ENCODE peak calls at places on chromosomes 16 and 17, in five cellular contexts. R is mammary epithelial cell, V is PC-3, P is stomach, F is HCT116. W is an unnamed sample.

GRCh38 chr17:61414936-61415251 is 15.3 kb downstream of the TBX2 start:
- DNase-seq in R (no peak), V (no peak), P (peak; percentile 18), F (no peak), W (no peak)

GRCh38 chr17:4610162-4610561 is 25.8 kb downstream of the SMTNL2 start:
- DNase-seq in R (no peak), V (no peak), P (peak; percentile 66), F (no peak), W (no peak)

GRCh38 chr17:76353004-76353598 is 615 bp downstream of the PRPSAP1 start:
- DNase-seq in R (peak; percentile 47), V (no peak), P (peak; percentile 34), F (no peak), W (no peak)

GRCh38 chr17:27038676-27039075 is 255.2 kb upstream of the WSB1 start:
- DNase-seq in R (no peak), V (peak; percentile 14), P (no peak), F (peak; percentile 16), W (no peak)

GRCh38 chr16:695355-696089 is 5.3 kb upstream of the WDR24 start:
- DNase-seq in R (peak; percentile 69), V (peak; percentile 62), P (peak; percentile 76), F (no peak), W (no peak)

GRCh38 chr16:67246945-67247697 is at the start of gene FHOD1:
- DNase-seq in R (peak; percentile 94), V (peak; percentile 91), P (peak; percentile 99), F (peak; percentile 83), W (peak; percentile 85)

GRCh38 chr17:63647065-63647725 is 25.0 kb downstream of the MAP3K3 start:
- DNase-seq in R (peak; percentile 84), V (peak; percentile 81), P (no peak), F (no peak), W (no peak)

GRCh38 chr16:85677383-85677967 is 11.3 kb downstream of the GINS2 start:
- DNase-seq in R (no peak), V (no peak), P (no peak), F (no peak), W (no peak)

GRCh38 chr17:43118679-43119615 is 6.2 kb downstream of the BRCA1 start:
- DNase-seq in R (no peak), V (no peak), P (no peak), F (no peak), W (no peak)

GRCh38 chr17:79041723-79042420 is 17.9 kb downstream of the C1QTNF1 start:
- DNase-seq in R (no peak), V (peak; percentile 27), P (no peak), F (no peak), W (no peak)

GRCh38 chr17:71023631-71024030 is 854.3 kb downstream of the KCNJ2 start:
- DNase-seq in R (no peak), V (peak; percentile 9), P (no peak), F (no peak), W (no peak)

GRCh38 chr17:82320140-82320840 is 2.9 kb upstream of the CD7 start:
- DNase-seq in R (no peak), V (no peak), P (no peak), F (no peak), W (no peak)
- H3K27ac ChIP-seq in R (no peak overlapping the region), V (no peak overlapping the region), P (no peak overlapping the region), F (no peak overlapping the region), W (no peak overlapping the region)

GRCh38 chr16:1941924-1942809 is 832 bp downstream of the MSRB1 start:
- DNase-seq in R (peak; percentile 51), V (peak; percentile 52), P (no peak), F (no peak), W (no peak)
- H3K27ac ChIP-seq in R (no peak overlapping the region), V (peak overlapping the region; percentile 41), P (peak overlapping the region; percentile 91), F (peak overlapping the region; percentile 61), W (no peak overlapping the region)

GRCh38 chr16:87390641-87391323 is 1.4 kb upstream of the MAP1LC3B start:
- DNase-seq in R (no peak), V (no peak), P (no peak), F (no peak), W (no peak)
- H3K27ac ChIP-seq in R (peak overlapping the region; percentile 61), V (no peak overlapping the region), P (peak overlapping the region; percentile 100), F (peak overlapping the region; percentile 87), W (peak overlapping the region; percentile 99)

DNA sequence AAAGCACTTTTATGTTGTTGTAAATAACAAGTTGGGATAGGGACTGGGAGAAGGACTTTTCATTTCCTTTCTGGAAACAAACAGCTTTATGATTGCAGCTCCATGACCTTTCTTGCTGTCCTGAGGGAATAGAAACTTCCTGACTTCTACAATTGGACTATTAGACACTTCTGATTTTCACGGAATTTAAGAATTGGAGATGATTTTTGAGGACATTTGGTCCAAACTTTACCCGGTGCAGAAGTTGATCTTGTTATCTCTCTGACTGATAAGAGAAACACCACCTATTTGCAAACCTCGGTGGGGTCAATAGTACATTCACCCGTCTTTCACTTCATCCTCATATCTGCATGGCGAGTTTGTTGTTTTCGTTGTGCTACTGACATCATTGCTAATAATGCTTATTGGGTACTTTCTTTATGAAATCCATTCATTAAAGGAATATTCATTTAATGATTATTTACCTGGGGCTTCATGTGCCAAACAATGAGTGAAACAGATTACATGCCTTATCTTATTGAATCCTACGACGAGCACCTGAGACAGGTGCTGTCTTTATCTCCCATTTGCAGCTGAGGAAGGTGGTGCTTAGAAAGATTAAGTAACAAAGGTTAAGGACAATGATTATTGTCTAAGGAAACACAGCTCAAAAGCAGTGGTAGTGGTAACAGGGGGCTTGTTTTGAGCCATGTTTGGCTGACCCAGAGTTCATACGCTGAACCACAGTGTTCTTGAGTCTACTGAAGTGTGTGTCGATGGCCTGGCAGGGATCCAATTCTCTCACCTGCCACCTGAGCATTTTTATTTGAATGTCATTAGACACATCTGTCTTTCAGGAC is 176.9 kb upstream of the FAM20A start:
- DNase-seq in R (no peak), V (no peak), P (peak; percentile 48), F (no peak), W (no peak)
- H3K27ac ChIP-seq in R (no peak overlapping the region), V (no peak overlapping the region), P (peak overlapping the region; percentile 34), F (no peak overlapping the region), W (peak overlapping the region; percentile 96)

GRCh38 chr17:40597168-40598020 is 32.1 kb upstream of the CCR7 start:
- DNase-seq in R (no peak), V (no peak), P (no peak), F (no peak), W (no peak)
- H3K27ac ChIP-seq in R (no peak overlapping the region), V (no peak overlapping the region), P (peak overlapping the region; percentile 47), F (no peak overlapping the region), W (no peak overlapping the region)

GRCh38 chr16:70534949-70535348 is 11.3 kb downstream of the SF3B3 start:
- DNase-seq in R (no peak), V (no peak), P (no peak), F (no peak), W (no peak)

GRCh38 chr16:70523621-70524405 is at the start of gene SF3B3:
- DNase-seq in R (peak; percentile 69), V (no peak), P (peak; percentile 69), F (no peak), W (peak; percentile 67)

GRCh38 chr16:70526403-70526802 is 2.8 kb downstream of the SF3B3 start:
- DNase-seq in R (no peak), V (no peak), P (no peak), F (no peak), W (no peak)

GRCh38 chr16:70527315-70527996 is 3.8 kb downstream of the SF3B3 start:
- DNase-seq in R (no peak), V (no peak), P (no peak), F (no peak), W (no peak)

DNA sequence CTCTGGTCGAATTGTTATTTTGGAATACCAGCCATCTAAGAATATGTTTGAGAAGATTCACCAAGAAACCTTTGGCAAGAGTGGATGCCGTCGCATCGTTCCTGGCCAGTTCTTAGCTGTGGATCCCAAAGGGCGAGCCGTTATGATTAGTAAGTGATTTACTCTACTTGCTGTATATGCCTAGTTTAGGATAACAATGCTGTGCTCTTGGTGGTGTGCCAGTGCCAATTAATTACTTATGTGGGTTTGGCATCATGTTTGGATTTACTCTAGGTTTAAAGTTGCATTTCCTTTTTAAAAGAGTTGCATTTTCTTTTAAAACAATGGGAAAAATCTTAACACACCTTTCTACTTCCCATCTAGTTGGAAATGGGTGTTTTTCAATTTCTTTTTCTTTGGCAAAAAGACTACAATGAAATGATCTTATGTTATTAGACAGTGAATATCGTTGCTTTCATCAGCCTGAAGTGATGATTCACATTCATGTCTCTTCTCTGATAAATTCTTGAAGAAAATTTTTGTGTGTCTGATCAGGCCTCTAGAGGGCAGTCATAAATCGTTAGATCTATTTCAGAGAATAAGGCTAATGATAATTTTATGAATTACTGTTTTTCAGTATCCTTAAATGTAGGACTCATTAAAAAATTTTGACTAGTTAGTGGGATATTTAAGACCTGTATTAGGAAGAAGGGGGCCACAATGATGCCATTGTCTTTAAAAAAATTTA is 5.6 kb downstream of the SF3B3 start:
- DNase-seq in R (peak; percentile 55), V (peak; percentile 66), P (no peak), F (peak; percentile 15), W (no peak)
- H3K27ac ChIP-seq in R (peak overlapping the region; percentile 18), V (no peak overlapping the region), P (no peak overlapping the region), F (no peak overlapping the region), W (no peak overlapping the region)

GRCh38 chr17:81518113-81518784 is 5.7 kb upstream of the ACTG1 start:
- DNase-seq in R (no peak), V (peak; percentile 25), P (no peak), F (no peak), W (no peak)
- H3K27ac ChIP-seq in R (no peak overlapping the region), V (peak overlapping the region; percentile 61), P (peak overlapping the region; percentile 100), F (peak overlapping the region; percentile 98), W (no peak overlapping the region)

GRCh38 chr17:13598353-13599167 is 3.2 kb downstream of the HS3ST3A1 start:
- DNase-seq in R (no peak), V (no peak), P (no peak), F (no peak), W (no peak)

GRCh38 chr17:13600475-13601316 is 1.0 kb downstream of the HS3ST3A1 start:
- DNase-seq in R (no peak), V (no peak), P (no peak), F (no peak), W (no peak)

GRCh38 chr17:13599808-13600398 is 1.8 kb downstream of the HS3ST3A1 start:
- DNase-seq in R (no peak), V (peak; percentile 38), P (no peak), F (no peak), W (no peak)

GRCh38 chr17:13597723-13598347 is 3.9 kb downstream of the HS3ST3A1 start:
- DNase-seq in R (peak; percentile 31), V (peak; percentile 78), P (no peak), F (peak; percentile 27), W (no peak)

GRCh38 chr17:13599168-13599577 is 2.6 kb downstream of the HS3ST3A1 start:
- DNase-seq in R (no peak), V (no peak), P (no peak), F (no peak), W (no peak)
- H3K27ac ChIP-seq in R (no peak overlapping the region), V (no peak overlapping the region), P (no peak overlapping the region), F (no peak overlapping the region), W (no peak overlapping the region)